ENCODE peak calls at places on chromosomes 6 and 20, in four cellular contexts. B is K562, G is A549, L is HepG2. C is an unnamed sample.
A peak's percentile ranks its signal among the peaks of the same experiment; 100 is the strongest.

GRCh38 chr20:51345601-51346101 is 196.9 kb downstream of the NFATC2 start:
- DNase-seq in G (peak; percentile 60), B (no peak), L (no peak), C (no peak)

GRCh38 chr6:1388081-1388926 is 1.1 kb upstream of the FOXF2 start:
- DNase-seq in B (no peak), G (no peak), L (no peak), C (no peak)

GRCh38 chr20:23114018-23114417 is 27.9 kb upstream of the CD93 start:
- DNase-seq in G (no peak), L (no peak), B (peak; percentile 38), C (no peak)

GRCh38 chr6:110357696-110358535 is at the start of gene METTL24:
- DNase-seq in L (no peak), B (no peak), G (no peak), C (no peak)

GRCh38 chr6:11586574-11586973 is 49.0 kb downstream of the TMEM170B start:
- DNase-seq in G (peak; percentile 19), B (no peak), L (no peak), C (no peak)

GRCh38 chr20:63347081-63347741 is 13.9 kb downstream of the CHRNA4 start:
- DNase-seq in L (no peak), G (no peak), B (no peak), C (no peak)

GRCh38 chr6:110036408-110037302 is 58.5 kb downstream of the GPR6 start:
- DNase-seq in G (no peak), B (no peak), L (no peak), C (no peak)

GRCh38 chr6:111626446-111626845 is 20.8 kb upstream of the TRAF3IP2 start:
- DNase-seq in B (no peak), G (no peak), L (no peak), C (no peak)

GRCh38 chr6:142947702-142948480 is 2.9 kb upstream of the HIVEP2 start:
- DNase-seq in L (no peak), B (no peak), G (no peak), C (no peak)

GRCh38 chr20:15297059-15297875 is 959.9 kb upstream of the FLRT3 start:
- DNase-seq in L (no peak), B (no peak), G (no peak), C (no peak)

GRCh38 chr6:32252326-32253009 is 28.6 kb upstream of the NOTCH4 start:
- DNase-seq in L (no peak), G (no peak), B (no peak), C (no peak)

GRCh38 chr6:145530454-145530853 is 204.9 kb downstream of the EPM2A start:
- DNase-seq in G (no peak), L (no peak), B (no peak), C (no peak)

GRCh38 chr6:129713806-129714338 is 3.9 kb upstream of the ARHGAP18 start:
- DNase-seq in B (no peak), L (no peak), G (no peak), C (no peak)

GRCh38 chr6:56370591-56371198 is 123.3 kb upstream of the COL21A1 start:
- DNase-seq in G (peak; percentile 16), B (no peak), L (peak; percentile 58), C (peak; percentile 34)
- TF ChIP-seq MYC in G (no peak), B (no peak), L (no peak), C (no peak)

GRCh38 chr6:119142637-119143036 is 64.2 kb upstream of the FAM184A start:
- DNase-seq in G (no peak), L (no peak), B (no peak), C (no peak)

GRCh38 chr6:119145111-119145510 is 66.6 kb upstream of the FAM184A start:
- DNase-seq in L (no peak), B (no peak), G (no peak), C (no peak)

GRCh38 chr6:119148102-119148824 is 69.8 kb upstream of the FAM184A start:
- DNase-seq in G (peak; percentile 47), B (peak; percentile 71), L (peak; percentile 79), C (no peak)

GRCh38 chr6:119148825-119149525 is 70.5 kb upstream of the FAM184A start:
- DNase-seq in L (no peak), B (no peak), G (no peak), C (no peak)

DNA sequence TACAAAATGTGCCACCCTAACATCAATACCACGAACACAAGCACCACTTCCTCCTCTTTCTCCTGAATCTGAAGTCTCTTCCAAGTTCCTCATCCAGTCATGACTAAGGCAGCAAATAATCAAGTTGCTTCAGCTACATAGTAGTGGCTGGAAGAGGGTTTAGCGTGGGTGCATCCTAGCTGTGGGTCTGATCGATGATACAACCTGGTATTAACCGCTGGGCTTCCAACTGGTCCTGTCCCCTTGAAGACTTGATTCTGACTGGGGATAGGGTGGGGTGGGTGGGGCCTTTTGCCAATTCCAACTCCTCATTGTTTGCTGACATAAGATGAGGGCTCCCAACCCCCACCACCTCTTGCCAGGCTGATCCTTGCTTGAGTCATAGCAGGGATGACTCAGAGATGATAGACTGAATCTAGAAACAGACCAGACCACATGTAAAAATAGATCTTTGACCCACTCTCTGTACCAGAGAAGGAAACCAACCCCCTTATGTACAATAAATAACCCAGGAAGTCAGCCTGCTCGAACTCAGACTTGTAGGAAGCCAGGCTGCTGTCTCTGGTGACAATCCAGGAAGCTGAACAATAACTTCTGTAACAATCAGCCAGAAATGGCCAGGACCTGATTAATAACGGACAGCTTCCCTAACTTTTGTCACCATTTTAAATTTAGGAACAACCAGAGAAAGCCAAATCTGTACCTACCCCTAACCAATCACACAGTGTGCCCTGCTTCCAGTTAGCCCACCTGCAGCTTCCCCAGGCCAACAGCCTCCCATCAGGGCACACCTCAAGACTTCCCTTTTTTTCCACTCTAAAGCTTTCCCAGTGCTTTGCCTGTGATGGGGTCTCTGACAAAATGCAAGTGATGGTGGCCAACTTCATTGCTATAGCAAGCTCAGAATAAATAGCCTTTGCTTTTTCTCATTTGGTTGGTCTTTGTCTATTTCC is 68.9 kb upstream of the FAM184A start:
- DNase-seq in B (peak; percentile 92), L (peak; percentile 92), G (peak; percentile 79), C (peak; percentile 60)
- TF ChIP-seq BHLHE40 in B (peak; percentile 15), L (no peak), G (no peak), C (peak; percentile 6)

GRCh38 chr6:131949615-131949908 is 1.6 kb downstream of the CCN2 start:
- DNase-seq in G (no peak), B (no peak), L (no peak), C (no peak)
- TF ChIP-seq MYC in G (no peak), B (no peak), L (no peak), C (no peak)

DNA sequence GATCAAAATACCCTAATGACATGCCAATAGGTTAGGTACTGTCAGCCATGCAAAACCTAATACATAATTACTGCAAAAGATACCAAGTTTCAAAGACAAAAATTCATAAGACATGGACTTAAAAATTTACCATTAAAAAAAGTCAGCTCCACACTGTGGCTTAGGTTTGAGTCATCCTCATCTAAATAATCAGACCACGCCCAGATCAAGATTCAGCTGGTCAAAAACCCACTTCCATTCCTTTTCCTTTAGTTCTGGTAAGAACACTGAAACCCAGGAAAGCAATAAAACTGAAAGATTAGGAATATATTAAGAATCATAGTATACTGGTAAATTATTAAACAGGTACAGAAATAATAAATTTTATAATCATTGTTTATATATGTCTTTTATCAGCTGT is 81.0 kb upstream of the ASF1A start:
- DNase-seq in B (no peak), G (no peak), L (no peak), C (no peak)
- TF ChIP-seq BHLHE40 in B (no peak), G (no peak), L (no peak), C (no peak)

GRCh38 chr6:105036371-105036770 is 79.5 kb downstream of the LIN28B start:
- DNase-seq in G (no peak), L (no peak), B (no peak), C (no peak)

GRCh38 chr6:105041880-105042279 is 85.0 kb downstream of the LIN28B start:
- DNase-seq in B (no peak), G (no peak), L (no peak), C (no peak)

GRCh38 chr6:105034470-105034869 is 77.6 kb downstream of the LIN28B start:
- DNase-seq in L (no peak), B (no peak), G (no peak), C (no peak)

GRCh38 chr6:105035299-105035698 is 78.4 kb downstream of the LIN28B start:
- DNase-seq in L (peak; percentile 58), B (peak; percentile 68), G (no peak), C (no peak)

DNA sequence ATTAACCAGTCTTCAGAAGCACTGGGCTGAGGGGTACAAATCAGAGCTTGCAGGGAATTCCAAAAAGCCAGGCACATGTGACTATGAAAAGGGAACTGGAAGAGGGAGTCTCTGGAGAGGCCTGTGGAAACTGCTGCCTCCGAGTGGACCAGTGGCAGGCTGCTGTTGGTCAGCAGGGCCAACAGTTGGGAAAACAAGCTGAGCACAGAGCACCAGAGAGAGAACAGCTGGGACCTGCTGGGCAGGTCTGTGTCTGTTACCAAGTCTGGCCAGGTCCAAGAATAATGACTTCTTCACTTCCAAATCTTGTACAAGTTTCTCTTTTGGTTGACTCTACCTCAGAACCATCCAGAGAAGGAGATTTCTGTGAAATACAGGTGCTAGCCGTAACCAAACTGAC is 81.4 kb downstream of the LIN28B start:
- DNase-seq in L (no peak), G (peak; percentile 6), B (no peak), C (no peak)
- TF ChIP-seq MYC in L (no peak), G (no peak), B (no peak), C (no peak)

DNA sequence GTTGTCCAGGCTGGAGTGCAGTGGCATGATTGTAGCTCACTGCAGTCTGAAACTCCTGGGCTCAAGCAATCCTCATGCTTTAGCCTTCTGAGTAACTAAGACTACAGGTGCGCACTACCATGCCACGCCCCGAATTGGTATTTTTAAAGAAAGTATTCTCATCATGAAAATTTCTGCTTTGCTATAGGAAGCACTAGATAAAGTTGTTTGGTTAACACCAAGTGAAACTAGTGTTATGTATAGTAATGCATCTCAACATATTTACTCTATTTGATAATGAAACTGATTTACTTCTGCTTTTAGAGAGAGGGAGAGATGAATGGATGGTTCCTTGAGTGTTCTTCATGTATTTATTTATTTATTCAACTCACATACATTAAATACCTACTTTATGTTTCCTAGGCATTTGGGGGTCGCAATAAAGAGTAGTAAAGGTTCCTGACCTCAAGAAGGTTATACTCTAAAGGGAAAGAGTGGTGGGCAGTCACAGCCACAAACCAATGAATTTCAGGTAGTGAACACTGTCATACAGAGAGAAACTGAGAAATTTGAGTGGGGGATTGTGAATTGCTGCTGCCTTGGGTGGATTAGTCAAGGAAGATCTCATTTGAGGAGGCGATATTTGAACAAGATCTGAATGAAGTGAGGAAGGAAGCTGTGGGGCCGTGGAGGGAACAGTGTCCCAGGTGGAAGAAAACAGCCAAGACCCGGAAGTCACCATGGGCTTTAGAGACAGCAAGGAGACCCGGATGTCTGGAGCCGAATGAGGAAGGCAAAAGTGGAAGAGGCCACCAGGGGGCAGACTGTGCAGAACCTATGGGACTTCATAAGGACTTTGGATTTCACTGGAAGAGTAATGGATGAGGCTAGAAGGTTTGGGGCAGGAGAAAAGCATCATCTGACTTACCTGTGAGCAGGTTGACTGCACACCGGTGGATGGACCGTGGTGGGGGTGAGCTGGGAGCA is 185.6 kb downstream of the TSHZ2 start:
- DNase-seq in G (peak; percentile 77), L (peak; percentile 72), B (peak; percentile 79), C (no peak)
- TF ChIP-seq BHLHE40 in G (no peak), L (no peak), B (no peak), C (no peak)

GRCh38 chr20:59082981-59083380 is 40.4 kb upstream of the PRELID3B start:
- DNase-seq in B (no peak), G (peak; percentile 28), L (no peak), C (no peak)
- TF ChIP-seq MYC in B (no peak), G (no peak), L (no peak), C (no peak)

GRCh38 chr6:41181566-41181965 is 18.6 kb upstream of the TREM2 start:
- DNase-seq in G (no peak), L (no peak), B (no peak), C (no peak)
- TF ChIP-seq BHLHE40 in G (no peak), L (no peak), B (no peak), C (no peak)

GRCh38 chr6:34559651-34560365 is 3.7 kb upstream of the SPDEF start:
- DNase-seq in B (peak; percentile 77), G (no peak), L (no peak), C (no peak)
- TF ChIP-seq MYC in B (no peak), G (no peak), L (no peak), C (no peak)